ENCODE peak calls at places on chromosomes 1 and 21, in four cellular contexts. J is iPS DF 19.7, R is NCI-H774, K is GM20000. S is an unnamed sample.
A peak's percentile ranks its signal among the peaks of the same experiment; 100 is the strongest.

GRCh38 chr1:85394130-85394529 is 70.8 kb downstream of the DDAH1 start:
- DNase-seq in R (no peak), J (no peak), K (no peak), S (no peak)

GRCh38 chr1:237857455-237857854 is 33.3 kb downstream of the ZP4 start:
- DNase-seq in R (no peak), K (no peak), J (no peak), S (no peak)

GRCh38 chr1:169885207-169885606 is 8.5 kb downstream of the SCYL3 start:
- DNase-seq in J (no peak), K (no peak), R (no peak), S (peak; percentile 37)

GRCh38 chr1:58848818-58849411 is 65.1 kb upstream of the JUN start:
- DNase-seq in R (no peak), J (peak; percentile 20), K (no peak), S (peak; percentile 99)

GRCh38 chr1:184622136-184622823 is 132.4 kb downstream of the EDEM3 start:
- DNase-seq in R (peak; percentile 41), J (no peak), K (no peak), S (peak; percentile 77)

GRCh38 chr1:165895451-165895871 is 68.0 kb downstream of the UCK2 start:
- DNase-seq in R (no peak), J (no peak), K (no peak), S (peak; percentile 63)

GRCh38 chr1:39799770-39800470 is 11.3 kb upstream of the BMP8B start:
- DNase-seq in R (peak; percentile 65), K (peak; percentile 81), J (no peak), S (peak; percentile 87)

GRCh38 chr1:31614538-31615005 is 2.9 kb upstream of the HCRTR1 start:
- DNase-seq in R (no peak), J (no peak), K (no peak), S (no peak)

GRCh38 chr21:38973552-38973951 is 167.8 kb downstream of the ETS2 start:
- DNase-seq in K (no peak), R (no peak), J (no peak), S (no peak)

GRCh38 chr1:180444522-180444921 is 57.9 kb downstream of the ACBD6 start:
- DNase-seq in R (no peak), J (no peak), K (no peak), S (no peak)

GRCh38 chr21:36127977-36128376 is 6.9 kb upstream of the CBR3 start:
- DNase-seq in K (no peak), R (no peak), J (no peak), S (peak; percentile 36)

GRCh38 chr1:245475116-245475515 is 320.3 kb downstream of the KIF26B start:
- DNase-seq in K (no peak), J (no peak), R (no peak), S (peak; percentile 84)

GRCh38 chr1:74689800-74690696 is 16.5 kb upstream of the ERICH3 start:
- DNase-seq in R (peak; percentile 82), J (peak; percentile 15), K (no peak), S (peak; percentile 62)

GRCh38 chr1:178330153-178330552 is 166.6 kb downstream of the CLEC20A start:
- DNase-seq in K (no peak), R (no peak), J (no peak), S (peak; percentile 29)

GRCh38 chr1:179061360-179062282 is 20.2 kb upstream of the TOR3A start:
- DNase-seq in K (no peak), J (no peak), R (no peak), S (peak; percentile 61)

GRCh38 chr1:215551806-215552205 is 15.3 kb upstream of the KCTD3 start:
- DNase-seq in R (no peak), J (no peak), K (no peak), S (no peak)